ENCODE peak calls at places on chromosome 16, in four cellular contexts. One of them, this sample, is unnamed.

GRCh38 chr16:70653809-70654771 is 7.7 kb downstream of the IL34 start:
- DNase-seq in uterus: peak
- DNase-seq in epithelial cell of esophagus: peak
- DNase-seq in prostate gland: peak
- DNase-seq in this sample: peak

GRCh38 chr16:8644513-8645140 is 23.1 kb downstream of the METTL22 start:
- DNase-seq in uterus: no peak
- DNase-seq in epithelial cell of esophagus: no peak
- DNase-seq in prostate gland: no peak
- DNase-seq in this sample: no peak

GRCh38 chr16:88971371-88972097 is 5.5 kb downstream of the CBFA2T3 start:
- DNase-seq in uterus: no peak
- DNase-seq in epithelial cell of esophagus: no peak
- DNase-seq in prostate gland: no peak
- DNase-seq in this sample: no peak

GRCh38 chr16:6684076-6684673 is 648.5 kb upstream of the RBFOX1 start:
- DNase-seq in uterus: no peak
- DNase-seq in epithelial cell of esophagus: peak
- DNase-seq in prostate gland: peak
- DNase-seq in this sample: no peak

GRCh38 chr16:31002810-31003209 is 7.6 kb downstream of the STX1B start:
- DNase-seq in uterus: no peak
- DNase-seq in epithelial cell of esophagus: no peak
- DNase-seq in prostate gland: no peak
- DNase-seq in this sample: no peak

GRCh38 chr16:85037050-85037410 is 9.4 kb downstream of the KIAA0513 start:
- DNase-seq in uterus: peak
- DNase-seq in epithelial cell of esophagus: peak
- DNase-seq in prostate gland: no peak
- DNase-seq in this sample: peak

GRCh38 chr16:81786321-81786720 is 7.2 kb downstream of the PLCG2 start:
- DNase-seq in uterus: no peak
- DNase-seq in epithelial cell of esophagus: peak
- DNase-seq in prostate gland: no peak
- DNase-seq in this sample: peak

GRCh38 chr16:2043296-2043979 is 4.2 kb downstream of the NTHL1 start:
- DNase-seq in uterus: no peak
- DNase-seq in epithelial cell of esophagus: peak
- DNase-seq in prostate gland: no peak
- DNase-seq in this sample: no peak

GRCh38 chr16:77721752-77722314 is 481 bp upstream of the NUDT7 start:
- DNase-seq in uterus: no peak
- DNase-seq in epithelial cell of esophagus: no peak
- DNase-seq in prostate gland: no peak
- DNase-seq in this sample: no peak

GRCh38 chr16:9840761-9841665 is 341.2 kb downstream of the GRIN2A start:
- DNase-seq in uterus: no peak
- DNase-seq in epithelial cell of esophagus: no peak
- DNase-seq in prostate gland: no peak
- DNase-seq in this sample: no peak

GRCh38 chr16:84629580-84629979 is 11.7 kb upstream of the COTL1 start:
- DNase-seq in uterus: no peak
- DNase-seq in epithelial cell of esophagus: no peak
- DNase-seq in prostate gland: no peak
- DNase-seq in this sample: no peak

GRCh38 chr16:87702325-87702811 is 63.4 kb downstream of the KLHDC4 start:
- DNase-seq in uterus: no peak
- DNase-seq in epithelial cell of esophagus: no peak
- DNase-seq in prostate gland: no peak
- DNase-seq in this sample: peak

GRCh38 chr16:30485818-30486436 is 13.4 kb downstream of the ITGAL start:
- DNase-seq in uterus: no peak
- DNase-seq in epithelial cell of esophagus: no peak
- DNase-seq in prostate gland: no peak
- DNase-seq in this sample: peak

GRCh38 chr16:25065899-25066298 is 45.6 kb upstream of the LCMT1 start:
- DNase-seq in uterus: no peak
- DNase-seq in epithelial cell of esophagus: no peak
- DNase-seq in prostate gland: no peak
- DNase-seq in this sample: no peak

GRCh38 chr16:64751906-64752305 is 370.0 kb downstream of the CDH11 start:
- DNase-seq in uterus: no peak
- DNase-seq in epithelial cell of esophagus: no peak
- DNase-seq in prostate gland: no peak
- DNase-seq in this sample: peak

GRCh38 chr16:85067431-85067830 is 39.8 kb downstream of the KIAA0513 start:
- DNase-seq in uterus: no peak
- DNase-seq in epithelial cell of esophagus: no peak
- DNase-seq in prostate gland: no peak
- DNase-seq in this sample: no peak

GRCh38 chr16:71311553-71312158 is 22.5 kb upstream of the CMTR2 start:
- DNase-seq in uterus: no peak
- DNase-seq in epithelial cell of esophagus: peak
- DNase-seq in prostate gland: no peak
- DNase-seq in this sample: peak

GRCh38 chr16:66107661-66108060 is 258.8 kb upstream of the CDH5 start:
- DNase-seq in uterus: no peak
- DNase-seq in epithelial cell of esophagus: peak
- DNase-seq in prostate gland: no peak
- DNase-seq in this sample: peak

GRCh38 chr16:66121466-66121865 is 245.0 kb upstream of the CDH5 start:
- DNase-seq in uterus: no peak
- DNase-seq in epithelial cell of esophagus: no peak
- DNase-seq in prostate gland: no peak
- DNase-seq in this sample: no peak

GRCh38 chr16:30882429-30883310 is 11.2 kb downstream of the BCL7C start:
- DNase-seq in uterus: no peak
- DNase-seq in epithelial cell of esophagus: no peak
- DNase-seq in prostate gland: no peak
- DNase-seq in this sample: no peak

GRCh38 chr16:70391881-70392481 is 45.3 kb downstream of the DDX19A start:
- DNase-seq in uterus: peak
- DNase-seq in epithelial cell of esophagus: peak
- DNase-seq in prostate gland: no peak
- DNase-seq in this sample: peak

GRCh38 chr16:65579050-65579449 is 457.2 kb upstream of the CDH11 start:
- DNase-seq in uterus: no peak
- DNase-seq in epithelial cell of esophagus: no peak
- DNase-seq in prostate gland: no peak
- DNase-seq in this sample: no peak

GRCh38 chr16:67862623-67863583 is 9.9 kb upstream of the EDC4 start:
- DNase-seq in uterus: peak
- DNase-seq in epithelial cell of esophagus: peak
- DNase-seq in prostate gland: no peak
- DNase-seq in this sample: peak

GRCh38 chr16:57594531-57595031 is 33.8 kb upstream of the ADGRG1 start:
- DNase-seq in uterus: no peak
- DNase-seq in epithelial cell of esophagus: no peak
- DNase-seq in prostate gland: no peak
- DNase-seq in this sample: no peak

GRCh38 chr16:6897910-6898475 is 434.7 kb upstream of the RBFOX1 start:
- DNase-seq in uterus: no peak
- DNase-seq in epithelial cell of esophagus: no peak
- DNase-seq in prostate gland: no peak
- DNase-seq in this sample: no peak

GRCh38 chr16:87550510-87550961 is 51.8 kb upstream of the JPH3 start:
- DNase-seq in uterus: peak
- DNase-seq in epithelial cell of esophagus: peak
- DNase-seq in prostate gland: peak
- DNase-seq in this sample: peak

GRCh38 chr16:55653106-55653505 is 2.7 kb upstream of the SLC6A2 start:
- DNase-seq in uterus: no peak
- DNase-seq in epithelial cell of esophagus: no peak
- DNase-seq in prostate gland: no peak
- DNase-seq in this sample: no peak

GRCh38 chr16:55656695-55657092 is 906 bp downstream of the SLC6A2 start:
- DNase-seq in uterus: no peak
- DNase-seq in epithelial cell of esophagus: peak
- DNase-seq in prostate gland: no peak
- DNase-seq in this sample: no peak

GRCh38 chr16:55657616-55658015 is 1.8 kb downstream of the SLC6A2 start:
- DNase-seq in uterus: no peak
- DNase-seq in epithelial cell of esophagus: no peak
- DNase-seq in prostate gland: no peak
- DNase-seq in this sample: no peak

GRCh38 chr16:55655709-55656694 is at the start of gene SLC6A2:
- DNase-seq in uterus: no peak
- DNase-seq in epithelial cell of esophagus: peak
- DNase-seq in prostate gland: peak
- DNase-seq in this sample: no peak

DNA sequence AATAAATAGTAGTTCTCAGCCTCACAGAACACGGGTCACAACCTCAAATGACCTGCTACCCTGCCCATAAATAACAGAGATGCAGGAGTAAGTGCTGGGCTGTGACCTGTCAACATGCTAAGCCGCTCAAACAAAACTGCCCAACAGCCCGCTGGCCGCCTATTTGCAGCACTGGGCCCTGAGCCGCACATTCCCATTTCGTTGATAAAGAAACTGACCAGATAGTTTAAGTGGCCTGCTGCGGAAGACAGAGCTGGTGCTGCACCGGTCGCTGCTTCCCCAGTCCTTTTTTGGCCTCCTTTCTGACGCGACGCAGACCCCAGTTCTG is 443 bp upstream of the SLC6A2 start:
- DNase-seq in uterus: no peak
- DNase-seq in epithelial cell of esophagus: no peak
- DNase-seq in prostate gland: no peak
- DNase-seq in this sample: no peak
- H3K4me3 ChIP-seq in uterus: no peak
- H3K4me3 ChIP-seq in epithelial cell of esophagus: peak
- H3K4me3 ChIP-seq in prostate gland: peak
- H3K4me3 ChIP-seq in this sample: no peak

DNA sequence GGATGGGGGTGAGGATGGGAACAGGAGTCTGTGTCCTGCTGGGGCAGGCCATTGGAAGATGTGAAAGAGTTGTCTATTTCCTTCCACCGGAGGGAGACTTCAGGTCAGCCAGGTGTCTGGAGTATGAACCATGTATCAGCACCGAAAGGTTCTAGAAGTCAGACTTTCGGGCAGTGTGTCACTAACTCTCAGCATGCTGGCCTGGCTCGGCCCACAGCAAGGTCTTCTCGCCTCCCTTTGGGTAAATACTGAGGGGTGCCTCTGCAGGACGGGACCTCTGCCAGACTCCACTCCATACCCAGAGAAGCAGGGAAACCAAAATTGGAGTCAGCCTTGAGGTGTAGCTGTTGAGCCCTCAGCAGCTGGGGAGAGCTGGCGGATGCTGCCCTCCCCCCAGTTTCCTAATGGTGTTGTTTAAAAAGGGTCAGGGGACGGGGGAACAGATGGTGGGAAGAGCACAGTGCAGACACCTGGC is 507 bp downstream of the CIITA start:
- DNase-seq in uterus: no peak
- DNase-seq in epithelial cell of esophagus: no peak
- DNase-seq in prostate gland: no peak
- DNase-seq in this sample: no peak
- TF ChIP-seq CTCF in uterus: no peak
- TF ChIP-seq CTCF in epithelial cell of esophagus: peak
- TF ChIP-seq CTCF in prostate gland: no peak
- TF ChIP-seq CTCF in this sample: no peak

DNA sequence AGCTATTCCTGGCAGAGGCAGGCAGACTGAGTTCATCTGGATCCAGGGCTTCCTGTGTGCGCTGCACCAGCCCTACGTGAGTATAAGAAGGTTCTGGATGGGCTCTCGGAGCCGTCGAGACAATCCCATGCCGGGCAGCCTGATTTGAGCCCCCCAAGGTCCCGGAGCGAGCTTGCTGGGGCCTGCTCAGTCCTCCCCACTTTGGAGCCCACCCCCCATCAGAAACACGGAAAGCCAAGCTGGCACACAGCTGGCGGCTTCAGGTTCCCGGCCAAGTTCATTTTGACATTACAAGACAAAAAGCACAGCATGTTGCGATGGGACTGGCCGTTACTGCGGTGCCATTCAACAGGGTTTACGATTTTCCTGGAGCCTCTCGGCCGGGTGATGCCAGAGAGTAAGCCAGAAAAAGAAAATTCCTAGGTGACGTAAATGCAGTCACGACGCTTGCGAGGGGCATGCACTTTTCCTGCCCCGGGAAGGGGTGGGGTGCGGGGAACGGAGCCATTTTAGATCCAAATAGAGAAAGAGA is 167.2 kb upstream of the FOXF1 start:
- DNase-seq in uterus: peak
- DNase-seq in epithelial cell of esophagus: no peak
- DNase-seq in prostate gland: peak
- DNase-seq in this sample: peak
- H3K4me3 ChIP-seq in uterus: no peak
- H3K4me3 ChIP-seq in epithelial cell of esophagus: no peak
- H3K4me3 ChIP-seq in prostate gland: no peak
- H3K4me3 ChIP-seq in this sample: no peak

DNA sequence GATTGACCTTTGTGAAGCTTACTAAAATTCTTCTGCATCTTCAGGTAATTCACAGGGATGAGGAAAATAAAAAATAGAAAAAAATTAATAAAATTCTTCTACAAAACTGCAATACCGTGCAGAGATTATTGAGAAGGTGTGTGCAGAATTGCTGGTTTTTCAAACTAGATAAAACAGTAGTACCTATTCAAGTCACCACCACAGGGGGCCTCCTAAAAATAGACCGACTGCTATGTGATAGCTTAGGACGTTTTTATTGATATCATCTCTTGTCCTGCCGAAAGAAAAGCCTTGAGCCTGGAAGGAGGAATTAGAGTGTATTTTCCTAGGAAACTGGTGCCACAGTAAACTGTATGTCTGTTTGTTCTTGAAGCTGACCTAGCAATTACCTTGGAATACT is 325.9 kb downstream of the ZFHX3 start:
- DNase-seq in uterus: no peak
- DNase-seq in epithelial cell of esophagus: no peak
- DNase-seq in prostate gland: no peak
- DNase-seq in this sample: no peak
- TF ChIP-seq CTCF in uterus: no peak
- TF ChIP-seq CTCF in epithelial cell of esophagus: no peak
- TF ChIP-seq CTCF in prostate gland: no peak
- TF ChIP-seq CTCF in this sample: no peak

DNA sequence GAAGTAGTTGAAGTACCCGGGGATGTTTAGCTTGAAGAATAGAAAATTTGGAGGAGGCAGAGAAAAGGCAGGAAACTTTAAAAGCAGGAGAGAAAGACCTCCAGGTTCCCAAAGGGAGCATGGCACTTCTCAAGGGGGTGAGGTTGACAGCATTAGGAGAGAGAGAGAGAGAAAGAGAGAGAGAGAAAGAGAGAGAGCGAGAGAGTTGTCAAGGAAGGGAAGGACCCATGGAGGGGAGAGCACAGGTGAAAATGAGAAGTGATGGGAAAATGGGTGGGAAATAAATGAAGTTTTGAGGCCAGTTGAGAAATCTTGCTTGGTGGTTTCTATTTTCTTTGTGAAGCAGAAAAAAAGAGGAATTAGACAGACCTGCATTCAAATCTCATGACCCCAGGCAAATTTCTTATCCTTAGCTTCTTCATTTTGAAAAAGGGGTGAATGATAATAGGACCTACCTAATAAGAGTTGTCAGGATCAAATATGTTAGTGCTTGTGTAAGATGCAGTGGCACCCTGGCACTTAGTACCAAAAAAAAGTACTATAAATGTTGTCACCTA is 24.0 kb downstream of the PRKCB start:
- DNase-seq in uterus: no peak
- DNase-seq in epithelial cell of esophagus: no peak
- DNase-seq in prostate gland: no peak
- DNase-seq in this sample: no peak
- H3K4me3 ChIP-seq in uterus: no peak
- H3K4me3 ChIP-seq in epithelial cell of esophagus: no peak
- H3K4me3 ChIP-seq in prostate gland: no peak
- H3K4me3 ChIP-seq in this sample: no peak

GRCh38 chr16:51813609-51814008 is 662.5 kb upstream of the SALL1 start:
- DNase-seq in uterus: no peak
- DNase-seq in epithelial cell of esophagus: no peak
- DNase-seq in prostate gland: no peak
- DNase-seq in this sample: no peak
- TF ChIP-seq CTCF in uterus: no peak
- TF ChIP-seq CTCF in epithelial cell of esophagus: peak
- TF ChIP-seq CTCF in prostate gland: no peak
- TF ChIP-seq CTCF in this sample: no peak